ENCODE peak calls at places on chromosomes 16 and 17, in ten cellular contexts. B is GM12878, Z is endothelial cell of umbilical vein, J is stomach, Q is K562, U is HepG2, G is suprapubic skin, R is transverse colon, K is HCT116, T is spleen. A is an unnamed sample.

GRCh38 chr17:1511756-1512321 is 4.6 kb downstream of the INPP5K start:
- DNase-seq in Q (peak), U (no peak), T (no peak), B (no peak), R (peak), Z (peak), K (no peak), J (peak), G (no peak), A (no peak)

GRCh38 chr16:181668-182021 is 1.4 kb downstream of the HBQ1 start:
- DNase-seq in T (no peak), Z (no peak), G (no peak), R (no peak), Q (no peak), K (no peak), J (no peak), B (no peak), U (no peak), A (no peak)

GRCh38 chr16:4529085-4530060 is 9.2 kb downstream of the CDIP1 start:
- DNase-seq in K (no peak), Z (peak), J (no peak), R (no peak), T (no peak), B (peak), U (no peak), Q (no peak), G (no peak), A (peak)

GRCh38 chr16:48158296-48158695 is 2.5 kb upstream of the ABCC12 start:
- DNase-seq in R (no peak), T (no peak), J (no peak), U (peak), Z (no peak), G (no peak), Q (peak), B (peak), K (peak), A (no peak)

GRCh38 chr17:73119631-73120030 is 27.1 kb upstream of the SLC39A11 start:
- DNase-seq in G (no peak), J (no peak), Z (no peak), T (no peak), U (no peak), R (no peak), K (no peak), B (no peak), Q (no peak), A (no peak)

GRCh38 chr17:48024149-48025039 is 13.2 kb downstream of the COPZ2 start:
- DNase-seq in U (no peak), R (peak), Z (no peak), K (peak), B (no peak), G (peak), T (peak), J (peak), Q (no peak), A (peak)

GRCh38 chr17:49687878-49688491 is 10.1 kb upstream of the SPOP start:
- DNase-seq in Q (no peak), G (no peak), R (no peak), B (no peak), Z (peak), K (no peak), U (peak), J (no peak), T (peak), A (no peak)

GRCh38 chr17:81552244-81553017 is at the start of gene FAAP100:
- DNase-seq in B (peak), T (peak), Z (peak), R (peak), K (peak), Q (peak), J (peak), G (peak), U (peak), A (peak)

GRCh38 chr17:43134774-43135453 is 9.8 kb upstream of the BRCA1 start:
- DNase-seq in B (no peak), J (no peak), U (peak), R (no peak), G (no peak), Z (no peak), K (no peak), T (no peak), Q (no peak), A (peak)

GRCh38 chr16:67967183-67967955 is 1.1 kb downstream of the SLC12A4 start:
- DNase-seq in Z (peak), Q (no peak), U (no peak), J (no peak), G (peak), K (no peak), B (no peak), T (peak), R (no peak), A (no peak)

GRCh38 chr16:30697264-30698138 is 1.5 kb upstream of the SRCAP start:
- DNase-seq in Q (peak), U (no peak), G (no peak), T (peak), Z (no peak), K (no peak), J (no peak), B (no peak), R (no peak), A (peak)

GRCh38 chr17:2158011-2158410 is 103.1 kb downstream of the HIC1 start:
- DNase-seq in G (no peak), R (no peak), T (no peak), K (no peak), U (peak), Z (no peak), B (no peak), Q (no peak), J (no peak), A (no peak)

GRCh38 chr17:51351890-51352289 is 91.5 kb downstream of the UTP18 start:
- DNase-seq in J (no peak), Q (no peak), U (no peak), B (no peak), R (no peak), Z (no peak), T (no peak), K (no peak), G (no peak), A (no peak)

GRCh38 chr16:84190731-84191388 is at the start of gene ADAD2:
- DNase-seq in Q (peak), R (no peak), K (peak), T (no peak), G (no peak), U (no peak), B (no peak), Z (no peak), J (no peak), A (peak)

GRCh38 chr17:38733315-38734234 is 3.4 kb downstream of the CISD3 start:
- DNase-seq in Z (no peak), J (no peak), T (no peak), Q (no peak), G (no peak), K (peak), B (no peak), R (no peak), U (peak), A (peak)

GRCh38 chr16:28165549-28166046 is 46.2 kb downstream of the XPO6 start:
- DNase-seq in B (no peak), Z (no peak), T (no peak), G (no peak), R (no peak), Q (no peak), J (no peak), K (no peak), U (no peak), A (no peak)

GRCh38 chr17:12522743-12523181 is 142.9 kb upstream of the MYOCD start:
- DNase-seq in J (peak), U (peak), G (no peak), Q (no peak), R (peak), T (no peak), K (no peak), B (no peak), Z (no peak), A (peak)

GRCh38 chr17:43714338-43715149 is 44.0 kb downstream of the SOST start:
- DNase-seq in T (no peak), U (no peak), K (no peak), Q (no peak), R (no peak), Z (peak), G (no peak), J (no peak), B (no peak), A (no peak)

GRCh38 chr17:78729636-78730035 is 52.4 kb downstream of the CYTH1 start:
- DNase-seq in Q (no peak), U (no peak), Z (no peak), J (no peak), R (no peak), T (no peak), G (no peak), K (no peak), B (no peak), A (no peak)

GRCh38 chr17:72390675-72391501 is 270.1 kb downstream of the SOX9 start:
- DNase-seq in J (no peak), Q (no peak), K (no peak), R (no peak), B (no peak), U (no peak), Z (no peak), G (no peak), T (no peak), A (no peak)

GRCh38 chr16:52114414-52114813 is 432.5 kb downstream of the TOX3 start:
- DNase-seq in Q (no peak), U (no peak), Z (no peak), R (no peak), G (no peak), T (no peak), J (no peak), K (no peak), B (no peak), A (peak)

GRCh38 chr17:35536664-35537160 is 766 bp downstream of the SLFN12L start:
- DNase-seq in K (no peak), Z (no peak), R (no peak), T (no peak), G (no peak), U (no peak), Q (no peak), B (no peak), J (no peak), A (no peak)

GRCh38 chr17:7313890-7314718 is 1.1 kb downstream of the GPS2 start:
- DNase-seq in R (no peak), J (no peak), Q (no peak), B (no peak), K (no peak), Z (no peak), G (no peak), U (no peak), T (no peak), A (no peak)

GRCh38 chr17:33908363-33909064 is 346.6 kb upstream of the CCL2 start:
- DNase-seq in K (no peak), T (no peak), Q (peak), B (no peak), J (no peak), G (no peak), Z (no peak), R (no peak), U (no peak), A (no peak)

GRCh38 chr17:69412336-69412735 is 2.2 kb upstream of the MAP2K6 start:
- DNase-seq in B (no peak), U (no peak), K (no peak), Z (no peak), J (no peak), G (no peak), Q (no peak), R (no peak), T (no peak), A (no peak)

GRCh38 chr17:44358066-44358465 is 5.6 kb downstream of the FAM171A2 start:
- DNase-seq in R (no peak), B (no peak), Z (no peak), K (no peak), J (no peak), U (no peak), T (no peak), Q (no peak), G (no peak), A (peak)

GRCh38 chr17:7632492-7632894 is 2.6 kb downstream of the SHBG start:
- DNase-seq in R (peak), J (peak), K (peak), Q (peak), G (no peak), U (no peak), T (no peak), B (no peak), Z (peak), A (peak)

GRCh38 chr16:16042076-16042475 is 92.7 kb downstream of the ABCC1 start:
- DNase-seq in B (no peak), U (no peak), R (no peak), T (no peak), K (no peak), J (peak), Q (no peak), G (no peak), Z (peak), A (no peak)

GRCh38 chr17:38701504-38702165 is 3.4 kb upstream of the MLLT6 start:
- DNase-seq in Q (peak), G (peak), U (peak), R (peak), K (no peak), J (no peak), B (peak), Z (peak), T (no peak), A (peak)

GRCh38 chr17:1000597-1001490 is 3.9 kb downstream of the TIMM22 start:
- DNase-seq in U (peak), Z (peak), K (no peak), G (no peak), J (peak), B (no peak), R (no peak), T (no peak), Q (no peak), A (no peak)

GRCh38 chr17:83174859-83175550 is 95.6 kb downstream of the METRNL start:
- DNase-seq in T (no peak), U (no peak), G (no peak), K (no peak), B (no peak), Q (no peak), R (no peak), J (no peak), Z (no peak), A (no peak)

GRCh38 chr17:63657776-63658175 is 35.6 kb downstream of the MAP3K3 start:
- DNase-seq in R (no peak), U (no peak), Z (no peak), Q (no peak), B (no peak), K (no peak), J (no peak), G (no peak), T (no peak), A (no peak)

GRCh38 chr17:82065638-82066303 is at the start of gene DUS1L:
- DNase-seq in T (peak), G (no peak), Q (peak), J (peak), Z (peak), R (peak), K (no peak), B (no peak), U (no peak), A (peak)

GRCh38 chr16:66430214-66430613 is 3.1 kb downstream of the BEAN1 start:
- DNase-seq in U (no peak), Z (no peak), B (no peak), Q (no peak), T (no peak), K (no peak), R (no peak), G (no peak), J (no peak), A (no peak)

GRCh38 chr17:72069744-72070143 is 51.1 kb upstream of the SOX9 start:
- DNase-seq in J (no peak), G (no peak), Z (no peak), R (no peak), Q (no peak), K (no peak), U (no peak), B (no peak), T (no peak), A (no peak)

GRCh38 chr17:17590883-17591407 is 563 bp downstream of the PEMT start:
- DNase-seq in Q (peak), J (no peak), R (no peak), Z (no peak), T (peak), U (no peak), K (no peak), B (no peak), G (no peak), A (no peak)
- TF ChIP-seq POLR2AphosphoS5 in Q (no peak), J (no peak), R (no peak), Z (no peak), T (no peak), U (peak), K (peak), B (no peak), G (no peak), A (peak)

GRCh38 chr16:87465306-87465705 is 27.5 kb downstream of the ZCCHC14 start:
- DNase-seq in R (peak), T (no peak), K (no peak), U (peak), Q (peak), Z (peak), J (peak), G (peak), B (no peak), A (no peak)
- TF ChIP-seq POLR2AphosphoS5 in R (peak), T (no peak), K (no peak), U (no peak), Q (no peak), Z (no peak), J (peak), G (peak), B (no peak), A (no peak)

GRCh38 chr17:16472539-16472938 is 19.5 kb downstream of the LRRC75A start:
- DNase-seq in B (no peak), U (no peak), K (no peak), G (no peak), J (no peak), T (no peak), R (no peak), Z (no peak), Q (no peak), A (no peak)

GRCh38 chr17:16467886-16468285 is 24.1 kb downstream of the LRRC75A start:
- DNase-seq in K (no peak), T (no peak), B (no peak), G (no peak), Z (no peak), U (no peak), J (no peak), Q (no peak), R (no peak), A (no peak)

GRCh38 chr17:16468428-16468992 is 23.5 kb downstream of the LRRC75A start:
- DNase-seq in U (peak), Q (no peak), G (no peak), J (no peak), B (no peak), T (no peak), K (no peak), Z (no peak), R (no peak), A (no peak)

GRCh38 chr17:16473286-16474011 is 18.5 kb downstream of the LRRC75A start:
- DNase-seq in R (no peak), T (no peak), G (no peak), B (no peak), J (no peak), U (no peak), K (no peak), Z (no peak), Q (no peak), A (no peak)

DNA sequence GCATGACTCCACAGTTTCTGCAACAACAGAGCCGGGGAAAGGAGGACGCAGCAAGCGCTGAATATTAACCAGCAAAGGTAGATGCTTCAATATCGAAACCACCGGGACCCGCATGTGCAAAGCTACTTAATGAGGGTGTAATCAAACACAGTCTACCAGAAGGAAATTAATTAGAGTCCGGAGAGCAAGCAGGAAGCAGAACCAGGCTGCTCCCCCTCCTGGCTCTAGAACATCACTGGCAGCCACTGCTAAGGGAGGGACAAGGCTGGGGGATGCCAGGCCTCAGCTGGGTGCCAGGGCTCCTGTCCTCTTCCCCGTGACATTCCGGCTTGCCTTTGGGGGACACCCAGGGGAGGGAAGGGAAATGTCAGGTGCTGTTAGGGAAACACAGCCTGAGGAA is 21.7 kb downstream of the LRRC75A start:
- DNase-seq in B (no peak), J (no peak), U (no peak), R (no peak), Q (no peak), G (no peak), Z (peak), T (no peak), K (no peak), A (no peak)
- TF ChIP-seq POLR2AphosphoS5 in B (no peak), J (no peak), U (no peak), R (no peak), Q (no peak), G (no peak), Z (no peak), T (no peak), K (no peak), A (no peak)

GRCh38 chr16:87326151-87326571 is 9.0 kb upstream of the C16orf95 start:
- DNase-seq in Q (no peak), G (peak), K (no peak), R (no peak), T (peak), Z (peak), B (no peak), U (no peak), J (no peak), A (no peak)
- TF ChIP-seq POLR2AphosphoS5 in Q (no peak), G (no peak), K (no peak), R (no peak), T (no peak), Z (no peak), B (no peak), U (peak), J (no peak), A (no peak)

GRCh38 chr17:57888311-57889216 is 38.7 kb upstream of the MRPS23 start:
- DNase-seq in R (no peak), B (no peak), J (no peak), T (no peak), Z (no peak), K (no peak), U (no peak), Q (no peak), G (no peak), A (no peak)
- TF ChIP-seq POLR2AphosphoS5 in R (no peak), B (no peak), J (no peak), T (no peak), Z (no peak), K (no peak), U (no peak), Q (no peak), G (no peak), A (no peak)

A was measured in GM23338.